ENCODE peak calls at places on chromosome 3, in five cellular contexts. One of them, this sample, is unnamed. For H3K4me1, the result is how much of the 10 kb centered on the place peaks cover.

GRCh38 chr3:67318162-67318561 is 320.1 kb downstream of the KBTBD8 start:
- DNase-seq in Peyer's patch: no peak
- DNase-seq in mucosa of descending colon: no peak
- DNase-seq in left ventricle myocardium inferior: no peak
- DNase-seq in transverse colon: no peak
- DNase-seq in this sample: no peak

GRCh38 chr3:136624894-136625815 is 127.0 kb downstream of the STAG1 start:
- DNase-seq in transverse colon: no peak
- DNase-seq in Peyer's patch: no peak
- DNase-seq in left ventricle myocardium inferior: no peak
- DNase-seq in mucosa of descending colon: no peak
- DNase-seq in this sample: peak

GRCh38 chr3:132417695-132418520 is 606 bp downstream of the DNAJC13 start:
- DNase-seq in transverse colon: peak
- DNase-seq in Peyer's patch: no peak
- DNase-seq in left ventricle myocardium inferior: peak
- DNase-seq in mucosa of descending colon: peak
- DNase-seq in this sample: peak

GRCh38 chr3:38816026-38816425 is at the start of gene SCN10A:
- DNase-seq in Peyer's patch: no peak
- DNase-seq in transverse colon: no peak
- DNase-seq in left ventricle myocardium inferior: no peak
- DNase-seq in mucosa of descending colon: no peak
- DNase-seq in this sample: no peak

GRCh38 chr3:180630360-180630759 is 28.4 kb downstream of the TTC14 start:
- DNase-seq in left ventricle myocardium inferior: no peak
- DNase-seq in Peyer's patch: no peak
- DNase-seq in transverse colon: no peak
- DNase-seq in mucosa of descending colon: no peak
- DNase-seq in this sample: no peak

GRCh38 chr3:72520690-72521308 is 327.4 kb downstream of the SHQ1 start:
- DNase-seq in Peyer's patch: no peak
- DNase-seq in left ventricle myocardium inferior: no peak
- DNase-seq in transverse colon: no peak
- DNase-seq in mucosa of descending colon: no peak
- DNase-seq in this sample: no peak

GRCh38 chr3:190044142-190044541 is 76.6 kb downstream of the P3H2 start:
- DNase-seq in mucosa of descending colon: no peak
- DNase-seq in left ventricle myocardium inferior: no peak
- DNase-seq in Peyer's patch: no peak
- DNase-seq in transverse colon: no peak
- DNase-seq in this sample: no peak

GRCh38 chr3:45440562-45440961 is 52.2 kb downstream of the LARS2 start:
- DNase-seq in transverse colon: no peak
- DNase-seq in left ventricle myocardium inferior: no peak
- DNase-seq in mucosa of descending colon: no peak
- DNase-seq in Peyer's patch: no peak
- DNase-seq in this sample: no peak

DNA sequence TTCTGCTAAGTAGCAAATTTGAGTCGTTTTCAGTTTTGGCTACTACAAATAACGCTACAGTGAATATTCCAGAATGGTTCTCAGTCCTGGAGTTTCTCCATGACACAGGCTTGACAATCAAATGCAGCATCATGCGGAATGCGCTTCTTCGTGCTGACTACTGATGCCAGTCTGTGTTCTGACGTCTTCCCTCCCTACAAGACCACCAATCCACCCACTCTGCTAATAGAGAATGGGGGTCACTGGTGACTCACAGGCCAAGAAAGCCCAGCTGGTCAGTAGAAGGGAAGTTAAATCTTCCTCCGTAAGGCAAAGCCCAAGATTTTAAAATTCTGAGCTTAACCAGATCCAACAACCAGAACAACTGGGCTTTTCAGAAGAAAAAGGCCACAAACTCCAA is 115.1 kb downstream of the XXYLT1 start:
- DNase-seq in mucosa of descending colon: no peak
- DNase-seq in transverse colon: no peak
- DNase-seq in left ventricle myocardium inferior: no peak
- DNase-seq in Peyer's patch: no peak
- DNase-seq in this sample: no peak
- H3K4me1 ChIP-seq in mucosa of descending colon: under half
- H3K4me1 ChIP-seq in transverse colon: half or more
- H3K4me1 ChIP-seq in left ventricle myocardium inferior: half or more
- H3K4me1 ChIP-seq in Peyer's patch: under half
- H3K4me1 ChIP-seq in this sample: under half

DNA sequence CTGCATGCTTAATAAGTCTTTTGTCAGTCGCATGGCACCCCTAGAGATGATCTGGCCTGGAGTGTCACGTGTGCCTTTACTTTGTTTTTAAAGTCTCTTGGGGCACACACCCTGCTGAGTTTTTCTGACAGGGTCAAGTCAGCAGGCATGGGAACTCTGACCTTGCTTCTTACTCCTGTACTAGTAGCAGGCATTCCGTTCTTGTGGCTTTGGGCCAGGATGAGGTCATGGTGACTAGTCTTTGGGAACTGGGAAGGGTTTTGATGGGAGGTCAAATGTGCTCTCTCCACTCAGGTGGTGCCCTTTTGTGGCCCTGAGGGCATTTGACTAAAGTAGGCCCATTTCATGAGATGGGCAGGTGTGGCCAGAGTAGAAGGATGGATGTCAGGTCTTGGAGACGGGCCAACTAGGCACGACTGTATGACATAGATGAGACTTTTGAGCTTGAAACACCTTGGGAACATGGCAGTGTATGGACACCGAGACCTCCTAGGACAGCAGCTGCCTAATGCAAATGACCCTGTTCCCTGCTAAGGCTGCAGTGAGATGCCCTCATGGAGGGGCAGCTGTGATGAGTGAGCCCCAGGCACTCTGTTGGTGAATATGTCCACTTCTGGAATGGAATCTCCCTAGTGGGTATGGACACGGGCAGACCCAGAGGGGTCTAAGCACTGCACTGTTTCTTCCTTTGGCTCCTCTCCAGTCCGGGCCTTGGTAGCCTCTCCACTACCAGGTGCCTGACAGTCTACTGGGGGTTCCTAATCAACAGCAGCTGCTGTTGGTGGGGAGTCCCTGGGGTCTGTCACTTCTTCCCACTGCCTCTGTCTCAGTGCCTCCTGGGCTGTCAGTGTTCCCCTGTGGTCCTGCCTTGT is 16.4 kb downstream of the SRPRB start:
- DNase-seq in mucosa of descending colon: no peak
- DNase-seq in transverse colon: peak
- DNase-seq in left ventricle myocardium inferior: peak
- DNase-seq in Peyer's patch: peak
- DNase-seq in this sample: peak
- TF ChIP-seq CTCF in mucosa of descending colon: no peak
- TF ChIP-seq CTCF in transverse colon: no peak
- TF ChIP-seq CTCF in left ventricle myocardium inferior: peak
- TF ChIP-seq CTCF in Peyer's patch: peak
- TF ChIP-seq CTCF in this sample: no peak

DNA sequence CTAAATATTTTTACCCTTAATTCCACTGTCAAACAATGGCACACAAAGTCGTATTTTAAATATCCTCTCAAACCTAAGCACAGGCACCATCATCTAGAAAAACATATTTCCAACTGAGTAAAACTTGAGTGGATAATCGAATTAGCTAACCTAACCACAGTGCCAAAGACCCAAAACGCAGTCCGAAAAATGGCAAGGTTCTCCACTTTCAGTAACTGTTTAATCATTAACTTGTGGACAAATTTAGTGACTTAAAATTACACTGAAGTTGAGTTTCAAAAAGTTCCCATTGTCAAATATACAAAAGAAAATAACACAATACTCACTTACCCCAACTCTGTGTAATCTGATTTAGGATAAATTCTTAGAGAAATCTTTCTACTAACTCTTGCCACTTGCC is 10.0 kb downstream of the CNBP start:
- DNase-seq in transverse colon: no peak
- DNase-seq in mucosa of descending colon: no peak
- DNase-seq in left ventricle myocardium inferior: no peak
- DNase-seq in Peyer's patch: no peak
- DNase-seq in this sample: no peak
- H3K4me1 ChIP-seq in transverse colon: under half
- H3K4me1 ChIP-seq in mucosa of descending colon: under half
- H3K4me1 ChIP-seq in left ventricle myocardium inferior: half or more
- H3K4me1 ChIP-seq in Peyer's patch: under half
- H3K4me1 ChIP-seq in this sample: under half

GRCh38 chr3:161854232-161854771 is 357.7 kb downstream of the OTOL1 start:
- DNase-seq in mucosa of descending colon: peak
- DNase-seq in left ventricle myocardium inferior: no peak
- DNase-seq in Peyer's patch: no peak
- DNase-seq in transverse colon: peak
- DNase-seq in this sample: peak
- TF ChIP-seq CTCF in mucosa of descending colon: no peak
- TF ChIP-seq CTCF in left ventricle myocardium inferior: no peak
- TF ChIP-seq CTCF in Peyer's patch: no peak
- TF ChIP-seq CTCF in transverse colon: no peak
- TF ChIP-seq CTCF in this sample: peak

This sample was measured in colonic mucosa.